ENCODE peak calls at places on chromosomes 7 and 10, in four cellular contexts. K is GM19239, O is globus pallidus, U is progenitor cell of endocrine pancreas. B is an unnamed sample.

GRCh38 chr10:12018438-12019342 is 23.9 kb downstream of the UPF2 start:
- DNase-seq in K (no peak), O (no peak), U (no peak), B (peak)

GRCh38 chr10:3353235-3353634 is 180.7 kb upstream of the PITRM1 start:
- DNase-seq in K (no peak), O (peak), U (no peak), B (no peak)

GRCh38 chr7:66810716-66811115 is 70.2 kb downstream of the RABGEF1 start:
- DNase-seq in K (no peak), O (no peak), U (no peak), B (no peak)

GRCh38 chr7:92695308-92696261 is 105.4 kb upstream of the FAM133B start:
- DNase-seq in K (no peak), O (peak), U (peak), B (peak)

GRCh38 chr10:22042557-22043326 is 39.2 kb upstream of the DNAJC1 start:
- DNase-seq in K (no peak), O (no peak), U (no peak), B (no peak)

GRCh38 chr7:44154703-44155102 is 13.6 kb upstream of the MYL7 start:
- DNase-seq in K (no peak), O (no peak), U (no peak), B (no peak)

GRCh38 chr10:49300140-49300974 is 1.4 kb downstream of the C10orf71 start:
- DNase-seq in K (peak), O (no peak), U (no peak), B (no peak)

GRCh38 chr10:104021246-104021645 is 54.3 kb downstream of the SLK start:
- DNase-seq in K (no peak), O (no peak), U (no peak), B (no peak)

GRCh38 chr7:22675917-22676343 is 51.1 kb upstream of the IL6 start:
- DNase-seq in K (no peak), O (no peak), U (no peak), B (no peak)

GRCh38 chr7:70726951-70727378 is 405.0 kb upstream of the GALNT17 start:
- DNase-seq in K (no peak), O (no peak), U (no peak), B (no peak)

GRCh38 chr7:43273939-43274719 is 161.7 kb downstream of the HECW1 start:
- DNase-seq in K (no peak), O (no peak), U (no peak), B (no peak)

GRCh38 chr10:114545071-114545470 is 113.0 kb downstream of the ABLIM1 start:
- DNase-seq in K (no peak), O (no peak), U (no peak), B (no peak)

GRCh38 chr7:77415474-77415821 is 701 bp downstream of the GSAP start:
- DNase-seq in K (no peak), O (no peak), U (no peak), B (no peak)

GRCh38 chr7:37441405-37441797 is 7.3 kb downstream of the ELMO1 start:
- DNase-seq in K (no peak), O (no peak), U (no peak), B (no peak)

GRCh38 chr7:116956515-116956804 is 3.2 kb downstream of the ST7 start:
- DNase-seq in K (no peak), O (no peak), U (no peak), B (no peak)

GRCh38 chr10:89165923-89166322 is 41.2 kb downstream of the CH25H start:
- DNase-seq in K (no peak), O (no peak), U (no peak), B (no peak)

GRCh38 chr7:155233703-155234492 is 63.8 kb upstream of the INSIG1 start:
- DNase-seq in K (no peak), O (peak), U (no peak), B (no peak)

GRCh38 chr10:110901954-110902819 is 16.8 kb downstream of the BBIP1 start:
- DNase-seq in K (no peak), O (no peak), U (no peak), B (no peak)

GRCh38 chr7:132049462-132050304 is 493.3 kb upstream of the PODXL start:
- DNase-seq in K (no peak), O (no peak), U (peak), B (no peak)

GRCh38 chr7:158698657-158699195 is 5.9 kb downstream of the NCAPG2 start:
- DNase-seq in K (no peak), O (no peak), U (no peak), B (no peak)

GRCh38 chr10:132276179-132276675 is 31.5 kb downstream of the STK32C start:
- DNase-seq in K (no peak), O (no peak), U (no peak), B (no peak)

GRCh38 chr7:102045681-102046372 is 228.4 kb downstream of the CUX1 start:
- DNase-seq in K (no peak), O (no peak), U (no peak), B (no peak)

GRCh38 chr10:8835453-8836167 is 781.1 kb downstream of the GATA3 start:
- DNase-seq in K (no peak), O (no peak), U (no peak), B (no peak)

GRCh38 chr7:115558186-115558585 is 472.4 kb downstream of the TFEC start:
- DNase-seq in K (no peak), O (no peak), U (no peak), B (peak)

GRCh38 chr10:71838264-71839211 is 12.5 kb downstream of the PSAP start:
- DNase-seq in K (no peak), O (no peak), U (no peak), B (no peak)

GRCh38 chr10:12690525-12691139 is 310.9 kb downstream of the CCDC3 start:
- DNase-seq in K (no peak), O (no peak), U (no peak), B (no peak)

GRCh38 chr10:64476520-64476919 is 955.3 kb downstream of the REEP3 start:
- DNase-seq in K (no peak), O (no peak), U (no peak), B (no peak)

GRCh38 chr10:132439025-132439388 is 42.0 kb downstream of the PWWP2B start:
- DNase-seq in K (no peak), O (no peak), U (no peak), B (no peak)

GRCh38 chr10:58023341-58024073 is 244.2 kb downstream of the IPMK start:
- DNase-seq in K (no peak), O (no peak), U (no peak), B (no peak)

GRCh38 chr7:151204383-151205032 is 5.8 kb downstream of the H2BK1 start:
- DNase-seq in K (no peak), O (no peak), U (no peak), B (no peak)

GRCh38 chr10:114541081-114541833 is 116.8 kb downstream of the ABLIM1 start:
- DNase-seq in K (no peak), O (no peak), U (no peak), B (no peak)

GRCh38 chr10:126315471-126316177 is 72.7 kb downstream of the ADAM12 start:
- DNase-seq in K (no peak), O (no peak), U (no peak), B (peak)

GRCh38 chr10:99329238-99329890 is at the start of gene CNNM1:
- DNase-seq in K (no peak), O (no peak), U (peak), B (no peak)

GRCh38 chr10:112953075-112953501 is 3.0 kb downstream of the TCF7L2 start:
- DNase-seq in K (no peak), O (peak), U (no peak), B (no peak)

GRCh38 chr10:4770766-4771553 is 55.0 kb upstream of the AKR1E2 start:
- DNase-seq in K (no peak), O (peak), U (no peak), B (peak)

GRCh38 chr7:123789200-123789784 is 40.5 kb upstream of the WASL start:
- DNase-seq in K (no peak), O (no peak), U (no peak), B (no peak)

GRCh38 chr7:129968592-129969383 is 16.0 kb upstream of the UBE2H start:
- DNase-seq in K (no peak), O (no peak), U (no peak), B (no peak)

GRCh38 chr7:100351657-100352058 is 6.3 kb upstream of the PILRB start:
- DNase-seq in K (no peak), O (no peak), U (no peak), B (no peak)

GRCh38 chr10:100567826-100568225 is 32.1 kb downstream of the HIF1AN start:
- DNase-seq in K (no peak), O (no peak), U (no peak), B (no peak)

B was measured in AG04449.